ENCODE peak calls at places on chromosomes 12 and 14, in seven cellular contexts. G, R, Q, M, V, F and J are unnamed samples.

GRCh38 chr12:3103806-3104205 is 26.6 kb downstream of the TSPAN9 start:
- DNase-seq in G (no peak), R (no peak), Q (no peak), M (no peak), V (no peak), F (no peak), J (no peak)

GRCh38 chr12:69007166-69007857 is 74.3 kb upstream of the CPM start:
- DNase-seq in G (no peak), R (peak), Q (no peak), M (peak), V (peak), F (no peak), J (no peak)

GRCh38 chr12:60415361-60415760 is 819.5 kb downstream of the SLC16A7 start:
- DNase-seq in G (no peak), R (peak), Q (no peak), M (no peak), V (no peak), F (no peak), J (no peak)

GRCh38 chr12:121933522-121934317 is 15.3 kb downstream of the CFAP251 start:
- DNase-seq in G (no peak), R (peak), Q (no peak), M (no peak), V (no peak), F (no peak), J (no peak)

GRCh38 chr12:106863185-106863584 is 88.7 kb downstream of the RIC8B start:
- DNase-seq in G (no peak), R (peak), Q (no peak), M (no peak), V (no peak), F (no peak), J (no peak)

GRCh38 chr12:42798811-42799438 is 209.4 kb upstream of the PRICKLE1 start:
- DNase-seq in G (no peak), R (peak), Q (no peak), M (peak), V (peak), F (no peak), J (no peak)

GRCh38 chr12:32034045-32034444 is 72.6 kb upstream of the BICD1 start:
- DNase-seq in G (peak), R (peak), Q (no peak), M (no peak), V (no peak), F (no peak), J (no peak)

GRCh38 chr12:104695453-104696148 is 238.9 kb downstream of the CHST11 start:
- DNase-seq in G (no peak), R (peak), Q (peak), M (peak), V (peak), F (no peak), J (peak)

GRCh38 chr14:85308531-85309300 is 221.2 kb upstream of the FLRT2 start:
- DNase-seq in G (no peak), R (peak), Q (no peak), M (no peak), V (no peak), F (no peak), J (no peak)

GRCh38 chr12:78455991-78456390 is 408.6 kb upstream of the SYT1 start:
- DNase-seq in G (no peak), R (no peak), Q (no peak), M (no peak), V (no peak), F (no peak), J (no peak)

GRCh38 chr12:254039-254438 is 8.6 kb downstream of the SLC6A13 start:
- DNase-seq in G (peak), R (no peak), Q (no peak), M (no peak), V (no peak), F (no peak), J (no peak)

GRCh38 chr14:94671870-94672444 is 59.8 kb downstream of the SERPINA3 start:
- DNase-seq in G (no peak), R (no peak), Q (no peak), M (no peak), V (no peak), F (no peak), J (no peak)

GRCh38 chr14:78611796-78612571 is 441.8 kb downstream of the NRXN3 start:
- DNase-seq in G (no peak), R (no peak), Q (no peak), M (no peak), V (no peak), F (no peak), J (no peak)

GRCh38 chr12:74899031-74899829 is 310.4 kb downstream of the KCNC2 start:
- DNase-seq in G (no peak), R (no peak), Q (no peak), M (no peak), V (no peak), F (no peak), J (no peak)

GRCh38 chr12:121769831-121770301 is 23.6 kb downstream of the RHOF start:
- DNase-seq in G (no peak), R (no peak), Q (no peak), M (no peak), V (no peak), F (no peak), J (no peak)

GRCh38 chr14:92644601-92645515 is 103.6 kb downstream of the LGMN start:
- DNase-seq in G (no peak), R (no peak), Q (no peak), M (no peak), V (no peak), F (no peak), J (no peak)

GRCh38 chr14:91348861-91349465 is 68.7 kb downstream of the CCDC88C start:
- DNase-seq in G (no peak), R (no peak), Q (no peak), M (no peak), V (no peak), F (no peak), J (no peak)

GRCh38 chr14:68487805-68488590 is 304.9 kb downstream of the ZFP36L1 start:
- DNase-seq in G (no peak), R (peak), Q (no peak), M (peak), V (no peak), F (no peak), J (no peak)